ENCODE peak calls at places on chromosome 1, in eight cellular contexts. Z is cardiac muscle cell; R is Caco-2; V is activated CD8-positive, alpha-beta T cell treated with anti-CD3 and anti-CD28 coated beads for 36 hours; F is A549; Q is left lung; U is endothelial cell; K is neural crest cell. E is an unnamed sample.

GRCh38 chr1:106986603-106987002 is 69.9 kb upstream of the PRMT6 start:
- DNase-seq in K (no peak), F (no peak), Z (no peak), R (no peak), V (no peak), Q (no peak), U (no peak), E (no peak)

GRCh38 chr1:90761781-90762589 is 44.9 kb upstream of the BARHL2 start:
- DNase-seq in F (no peak), Q (no peak), V (no peak), Z (no peak), K (no peak), U (no peak), R (no peak), E (no peak)

GRCh38 chr1:85465099-85465790 is at the start of gene DDAH1:
- DNase-seq in R (peak), Q (peak), U (peak), V (peak), F (peak), Z (peak), K (peak), E (peak)

GRCh38 chr1:208928335-208928734 is 655.2 kb upstream of the CAMK1G start:
- DNase-seq in K (no peak), U (no peak), R (no peak), V (no peak), Z (no peak), Q (no peak), F (no peak), E (no peak)

GRCh38 chr1:51898090-51898734 is 19.7 kb upstream of the NRDC start:
- DNase-seq in R (no peak), Z (no peak), U (no peak), F (peak), V (no peak), K (no peak), Q (no peak), E (no peak)

GRCh38 chr1:14215151-14215550 is 383.3 kb upstream of the KAZN start:
- DNase-seq in Q (no peak), R (no peak), Z (no peak), U (no peak), F (no peak), V (no peak), K (no peak), E (no peak)

GRCh38 chr1:4794020-4794780 is 139.8 kb downstream of the AJAP1 start:
- DNase-seq in F (no peak), R (no peak), V (no peak), K (no peak), U (no peak), Z (no peak), Q (no peak), E (peak)

GRCh38 chr1:9473032-9473792 is 66.1 kb upstream of the SLC25A33 start:
- DNase-seq in Z (no peak), R (peak), K (peak), V (peak), F (peak), Q (peak), U (no peak), E (no peak)

GRCh38 chr1:19433610-19433999 is 51.7 kb downstream of the CAPZB start:
- DNase-seq in F (no peak), K (no peak), Z (no peak), V (no peak), U (no peak), Q (no peak), R (no peak), E (no peak)

GRCh38 chr1:177863776-177864175 is 106.1 kb downstream of the SEC16B start:
- DNase-seq in K (no peak), Z (no peak), Q (no peak), V (no peak), F (no peak), U (no peak), R (no peak), E (no peak)

GRCh38 chr1:52002038-52002917 is 11.8 kb upstream of the RAB3B start:
- DNase-seq in F (peak), K (peak), Z (peak), U (peak), R (peak), Q (no peak), V (peak), E (peak)

GRCh38 chr1:1228187-1228586 is 3.6 kb downstream of the SDF4 start:
- DNase-seq in K (no peak), V (no peak), Z (no peak), R (no peak), Q (no peak), F (no peak), U (no peak), E (no peak)

GRCh38 chr1:154629160-154630073 is 21.4 kb upstream of the ADAR start:
- DNase-seq in Q (no peak), Z (no peak), U (no peak), F (no peak), K (no peak), V (no peak), R (no peak), E (no peak)

GRCh38 chr1:27763358-27763757 is 9.7 kb upstream of the STX12 start:
- DNase-seq in U (no peak), V (no peak), R (no peak), K (no peak), Z (no peak), F (no peak), Q (no peak), E (no peak)

GRCh38 chr1:224640018-224640417 is 23.9 kb downstream of the CNIH3 start:
- DNase-seq in Z (no peak), U (no peak), R (no peak), Q (no peak), V (no peak), F (no peak), K (no peak), E (no peak)

GRCh38 chr1:224640587-224640986 is 24.5 kb downstream of the CNIH3 start:
- DNase-seq in F (no peak), R (no peak), V (no peak), Q (no peak), U (no peak), Z (no peak), K (no peak), E (no peak)

GRCh38 chr1:224639426-224639975 is 23.4 kb downstream of the CNIH3 start:
- DNase-seq in Z (no peak), Q (no peak), R (no peak), K (no peak), U (no peak), F (no peak), V (no peak), E (no peak)

GRCh38 chr1:224643653-224644052 is 27.5 kb downstream of the CNIH3 start:
- DNase-seq in F (no peak), K (no peak), R (no peak), V (no peak), Q (no peak), Z (no peak), U (no peak), E (no peak)

GRCh38 chr1:224641030-224641429 is 24.9 kb downstream of the CNIH3 start:
- DNase-seq in U (no peak), Q (no peak), K (no peak), F (peak), Z (no peak), V (no peak), R (peak), E (no peak)
- TF ChIP-seq CTCF in U (no peak), Q (no peak), K (no peak), F (peak), Z (no peak), V (no peak), R (no peak), E (no peak)

GRCh38 chr1:248825909-248826760 is at the start of gene SH3BP5L:
- DNase-seq in U (peak), F (peak), K (peak), R (peak), Q (peak), V (peak), Z (peak), E (peak)
- TF ChIP-seq CTCF in U (no peak), F (peak), K (peak), R (peak), Q (peak), V (peak), Z (peak), E (peak)

GRCh38 chr1:89149229-89149628 is 23.3 kb upstream of the GBP2 start:
- DNase-seq in Q (no peak), Z (peak), V (no peak), R (peak), U (peak), K (no peak), F (peak), E (no peak)
- TF ChIP-seq CTCF in Q (no peak), Z (peak), V (no peak), R (no peak), U (no peak), K (peak), F (no peak), E (no peak)

GRCh38 chr1:11286735-11287410 is 13.9 kb downstream of the UBIAD1 start:
- DNase-seq in Z (no peak), Q (no peak), F (no peak), V (no peak), K (no peak), U (no peak), R (no peak), E (no peak)
- TF ChIP-seq CTCF in Z (no peak), Q (no peak), F (no peak), V (no peak), K (no peak), U (no peak), R (no peak), E (no peak)

GRCh38 chr1:112957133-112957812 is 1.3 kb upstream of the SLC16A1 start:
- DNase-seq in Q (no peak), R (peak), F (peak), V (peak), Z (peak), K (peak), U (no peak), E (peak)

GRCh38 chr1:112956503-112957132 is 622 bp upstream of the SLC16A1 start:
- DNase-seq in V (peak), R (no peak), F (no peak), Z (no peak), U (no peak), K (no peak), Q (peak), E (no peak)

GRCh38 chr1:112954945-112955677 is 885 bp downstream of the SLC16A1 start:
- DNase-seq in F (peak), R (peak), V (peak), K (peak), U (peak), Q (peak), Z (peak), E (peak)

GRCh38 chr1:112954059-112954458 is 1.9 kb downstream of the SLC16A1 start:
- DNase-seq in F (no peak), V (no peak), U (no peak), Q (no peak), Z (no peak), R (no peak), K (no peak), E (no peak)

GRCh38 chr1:112955678-112956502 is at the start of gene SLC16A1:
- DNase-seq in Z (peak), R (peak), F (peak), Q (peak), U (peak), V (peak), K (peak), E (peak)
- TF ChIP-seq CTCF in Z (peak), R (no peak), F (peak), Q (no peak), U (no peak), V (no peak), K (peak), E (peak)

DNA sequence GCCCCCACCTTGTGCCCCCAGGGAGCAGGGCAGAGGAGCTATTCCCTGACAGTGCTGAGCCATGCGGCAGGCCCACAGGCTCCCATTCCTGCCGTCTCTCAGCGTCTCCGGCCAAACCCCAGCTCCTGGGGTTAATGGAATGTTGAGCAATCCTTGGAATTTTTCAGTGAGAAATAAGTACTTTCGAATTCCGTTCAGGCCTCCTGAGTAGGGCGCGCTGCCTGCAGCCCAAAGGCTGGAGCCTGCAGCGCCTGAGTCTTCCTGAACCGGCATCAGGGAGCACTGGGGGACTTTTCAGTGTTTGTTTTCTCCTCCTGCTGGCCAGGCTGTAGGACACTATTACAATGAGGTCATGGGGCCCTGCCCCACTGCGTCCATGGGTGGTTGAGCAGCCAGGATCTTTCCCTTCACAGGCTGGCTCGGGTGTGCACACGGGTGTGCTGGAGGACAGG is 33.3 kb upstream of the CSF1 start:
- DNase-seq in K (no peak), Q (peak), F (peak), R (peak), U (peak), V (no peak), Z (peak), E (no peak)
- TF ChIP-seq CTCF in K (peak), Q (no peak), F (no peak), R (peak), U (no peak), V (no peak), Z (peak), E (no peak)